ENCODE peak calls at places on chromosome 21, in five cellular contexts. G is heart right ventricle, M is sigmoid colon, W is lung, F is vagina. Y is an unnamed sample. For H3K27me3, the result is how much of the 10 kb centered on the place peaks cover.

GRCh38 chr21:23899561-23899960 is 1707.7 kb downstream of the MRPL39 start:
- DNase-seq in M (no peak), W (no peak), G (no peak), F (no peak), Y (no peak)

GRCh38 chr21:37408464-37409193 is 42.1 kb downstream of the DYRK1A start:
- DNase-seq in M (no peak), F (no peak), W (no peak), G (no peak), Y (no peak)

GRCh38 chr21:36908260-36908908 is 58.1 kb downstream of the HLCS start:
- DNase-seq in F (no peak), G (no peak), M (no peak), W (no peak), Y (no peak)

GRCh38 chr21:27578741-27579265 is 611.9 kb upstream of the ADAMTS5 start:
- DNase-seq in F (no peak), M (no peak), G (no peak), W (no peak), Y (no peak)

GRCh38 chr21:33299181-33299752 is 25.5 kb upstream of the IFNAR1 start:
- DNase-seq in G (no peak), W (no peak), F (no peak), M (no peak), Y (no peak)

GRCh38 chr21:30233228-30233627 is 17.3 kb upstream of the CLDN8 start:
- DNase-seq in M (no peak), W (no peak), F (no peak), G (no peak), Y (no peak)

GRCh38 chr21:31218830-31219608 is 125.0 kb downstream of the TIAM1 start:
- DNase-seq in F (peak), M (no peak), W (peak), G (peak), Y (no peak)

GRCh38 chr21:38669186-38669585 is 136.5 kb upstream of the ETS2 start:
- DNase-seq in M (no peak), F (no peak), W (no peak), G (no peak), Y (no peak)

GRCh38 chr21:39313042-39313456 is 383 bp downstream of the BRWD1 start:
- DNase-seq in M (peak), G (peak), F (no peak), W (peak), Y (peak)

GRCh38 chr21:32386195-32386870 is 6.5 kb downstream of the URB1 start:
- DNase-seq in G (peak), M (no peak), F (no peak), W (no peak), Y (no peak)

GRCh38 chr21:32516729-32517649 is 68.3 kb downstream of the TCP10L start:
- DNase-seq in M (peak), G (no peak), W (no peak), F (peak), Y (no peak)

GRCh38 chr21:37073417-37074194 is 552 bp downstream of the TTC3 start:
- DNase-seq in M (peak), G (peak), F (peak), W (peak), Y (peak)

GRCh38 chr21:35198004-35198403 is 148.9 kb upstream of the RUNX1 start:
- DNase-seq in F (no peak), W (no peak), M (no peak), G (peak), Y (no peak)

GRCh38 chr21:40634141-40634540 is 212.8 kb downstream of the DSCAM start:
- DNase-seq in F (no peak), W (no peak), G (no peak), M (no peak), Y (no peak)

GRCh38 chr21:45309541-45310381 is 22.1 kb upstream of the POFUT2 start:
- DNase-seq in F (no peak), M (peak), G (no peak), W (no peak), Y (no peak)

GRCh38 chr21:45309069-45309521 is 21.4 kb upstream of the POFUT2 start:
- DNase-seq in W (no peak), M (peak), G (peak), F (no peak), Y (peak)

GRCh38 chr21:45306453-45306831 is 18.7 kb upstream of the POFUT2 start:
- DNase-seq in W (no peak), G (no peak), M (peak), F (no peak), Y (no peak)

GRCh38 chr21:45306832-45307571 is 19.3 kb upstream of the POFUT2 start:
- DNase-seq in G (peak), W (peak), M (peak), F (no peak), Y (no peak)

GRCh38 chr21:45308211-45309068 is 20.7 kb upstream of the POFUT2 start:
- DNase-seq in W (no peak), F (no peak), M (peak), G (no peak), Y (no peak)
- H3K27ac ChIP-seq in W (no peak), F (peak), M (peak), G (peak), Y (peak)

DNA sequence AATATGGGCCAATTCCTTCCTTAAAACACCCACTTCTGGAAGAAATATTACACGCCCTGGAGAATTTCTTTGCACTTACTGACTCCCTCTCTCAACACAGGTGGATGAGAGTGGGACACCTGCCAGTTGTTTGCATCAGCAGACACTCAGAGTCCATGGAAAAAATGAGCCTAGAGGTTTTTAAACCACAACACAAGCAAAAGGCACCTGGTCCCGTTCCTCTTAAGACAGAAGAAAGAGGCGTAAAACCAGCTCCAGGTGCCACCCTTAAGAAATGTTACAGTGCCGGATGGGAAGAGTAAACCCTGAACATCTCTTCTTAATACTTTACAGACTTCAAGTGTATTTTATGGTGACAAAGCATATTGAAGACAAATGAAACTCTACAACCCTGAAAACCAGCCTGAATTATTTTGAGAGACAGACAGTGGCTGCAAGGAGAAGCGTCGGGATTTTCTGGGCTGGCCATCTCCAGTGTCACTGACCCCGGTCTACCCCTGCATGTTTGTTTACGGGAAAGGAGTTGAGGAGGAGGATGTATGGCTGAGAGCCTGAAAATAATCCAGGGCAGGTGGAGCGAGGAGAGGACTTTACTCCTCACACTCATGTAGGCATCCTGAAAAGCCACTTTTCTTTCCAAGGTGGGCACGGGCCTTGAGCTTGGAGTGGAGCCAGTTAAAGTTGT is 7.8 kb upstream of the RIPK4 start:
- DNase-seq in F (no peak), M (no peak), G (no peak), W (peak), Y (no peak)
- H3K27me3 ChIP-seq in F (under half), M (under half), G (half or more), W (under half), Y (under half)

GRCh38 chr21:21973806-21974205 is 975.6 kb downstream of the NCAM2 start:
- DNase-seq in F (no peak), G (no peak), M (no peak), W (no peak), Y (no peak)
- TF ChIP-seq CTCF in F (no peak), G (no peak), M (no peak), W (no peak), Y (no peak)

GRCh38 chr21:46604975-46605758 is at the start of gene S100B:
- DNase-seq in W (no peak), M (peak), F (no peak), G (no peak), Y (no peak)
- H3K27ac ChIP-seq in W (no peak), M (peak), F (no peak), G (peak), Y (no peak)

GRCh38 chr21:44703731-44704635 is 7.0 kb downstream of the KRTAP10-12 start:
- DNase-seq in W (no peak), M (no peak), F (peak), G (no peak), Y (no peak)
- H3K27me3 ChIP-seq in W (under half), M (half or more), F (under half), G (half or more), Y (under half)

GRCh38 chr21:25887646-25888321 is 153.0 kb downstream of the GABPA start:
- DNase-seq in M (no peak), G (no peak), F (no peak), W (no peak), Y (no peak)

GRCh38 chr21:25888711-25889110 is 153.9 kb downstream of the GABPA start:
- DNase-seq in M (no peak), G (no peak), W (no peak), F (no peak), Y (no peak)

GRCh38 chr21:25885405-25885804 is 150.6 kb downstream of the GABPA start:
- DNase-seq in W (no peak), G (no peak), M (no peak), F (no peak), Y (no peak)

GRCh38 chr21:25885880-25886279 is 151.1 kb downstream of the GABPA start:
- DNase-seq in M (no peak), G (no peak), F (no peak), W (no peak), Y (no peak)

DNA sequence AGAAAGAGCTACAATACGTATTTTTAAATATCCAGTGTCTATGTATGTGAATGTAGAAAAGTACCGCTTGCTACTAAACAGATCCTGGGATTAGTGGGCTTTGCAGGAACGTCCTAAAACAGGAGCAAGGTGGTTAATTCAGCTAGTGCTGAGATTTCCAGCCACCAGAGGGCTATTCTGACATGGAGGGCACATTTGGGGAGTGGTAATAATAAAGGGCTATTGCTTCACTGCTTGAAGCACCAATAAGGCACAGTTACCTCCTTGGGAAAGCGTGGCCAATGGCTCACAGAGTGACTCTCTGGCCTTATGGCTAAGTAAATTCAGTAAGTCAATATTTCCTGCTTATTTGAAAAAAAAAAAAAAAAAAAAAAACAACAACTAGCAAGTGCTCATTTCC is 152.4 kb downstream of the GABPA start:
- DNase-seq in F (no peak), G (no peak), M (no peak), W (no peak), Y (no peak)
- TF ChIP-seq CTCF in F (no peak), G (no peak), M (no peak), W (no peak), Y (no peak)

DNA sequence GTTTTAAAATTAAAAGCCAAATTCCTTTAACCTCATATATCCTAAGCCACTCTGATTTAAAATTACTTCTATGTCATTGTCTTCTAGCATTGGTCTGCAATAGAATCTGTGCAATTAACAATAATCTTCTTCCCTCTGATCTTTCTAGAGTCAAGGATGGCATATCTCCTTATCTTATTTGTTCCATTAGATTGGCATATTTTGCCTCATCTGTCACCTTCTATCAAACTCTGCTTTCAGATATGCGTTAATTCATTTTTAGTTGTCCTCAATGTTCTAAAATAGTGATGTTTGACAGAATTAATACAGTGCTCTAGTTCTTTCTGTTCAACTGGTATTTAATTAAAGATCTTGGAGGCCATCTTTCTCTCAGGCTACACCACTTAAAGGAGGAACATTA is 3.1 kb downstream of the NRIP1 start:
- DNase-seq in M (no peak), W (no peak), G (no peak), F (no peak), Y (no peak)
- H3K27ac ChIP-seq in M (no peak), W (peak), G (no peak), F (peak), Y (no peak)

GRCh38 chr21:44921928-44922327 is 1.2 kb upstream of the ITGB2 start:
- DNase-seq in G (no peak), F (no peak), W (no peak), M (no peak), Y (no peak)
- H3K27me3 ChIP-seq in G (under half), F (under half), W (under half), M (under half), Y (under half)

GRCh38 chr21:28991861-28992525 is 684 bp downstream of the LTN1 start:
- DNase-seq in W (no peak), M (no peak), G (no peak), F (no peak), Y (no peak)

GRCh38 chr21:28993293-28993629 is 584 bp upstream of the LTN1 start:
- DNase-seq in W (no peak), M (no peak), G (no peak), F (no peak), Y (no peak)

DNA sequence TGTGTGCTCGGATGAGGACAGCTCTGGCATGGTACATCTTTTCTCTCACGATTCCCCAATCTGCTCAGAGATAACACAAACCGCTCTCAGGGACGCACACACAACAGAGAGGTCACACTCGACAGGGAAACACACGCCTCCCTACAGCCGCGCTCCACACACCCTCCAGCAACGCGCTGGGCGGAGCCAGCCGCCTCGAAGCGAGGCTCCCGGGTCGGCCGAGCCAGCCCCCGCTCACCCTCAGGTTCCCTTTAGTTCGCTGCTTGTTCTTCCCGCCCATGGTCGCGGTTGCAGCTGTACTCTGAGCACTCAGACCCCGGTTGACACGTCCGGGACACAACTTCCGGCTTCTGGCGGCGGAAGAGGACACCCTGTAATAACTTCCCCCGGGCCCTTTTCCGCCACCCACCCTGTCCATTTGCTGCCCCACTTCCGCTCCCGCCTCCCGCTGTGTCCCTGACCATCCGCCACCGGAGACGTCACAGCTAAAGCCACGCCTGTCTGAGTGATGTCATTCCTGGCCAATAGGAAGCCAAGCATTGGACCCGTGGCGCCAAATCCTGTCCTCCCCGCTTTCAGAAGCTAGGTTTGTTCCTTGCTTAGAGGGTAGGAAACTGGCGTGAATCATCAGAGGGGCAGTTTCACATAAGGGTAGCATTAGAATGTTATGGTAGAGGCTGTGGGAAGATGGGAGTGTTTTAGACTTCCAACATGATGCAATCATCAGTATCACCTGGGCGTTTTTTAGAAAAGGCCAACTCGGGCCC is at the start of gene LTN1:
- DNase-seq in M (peak), F (peak), W (peak), G (peak), Y (peak)
- TF ChIP-seq CTCF in M (no peak), F (no peak), W (no peak), G (no peak), Y (no peak)

DNA sequence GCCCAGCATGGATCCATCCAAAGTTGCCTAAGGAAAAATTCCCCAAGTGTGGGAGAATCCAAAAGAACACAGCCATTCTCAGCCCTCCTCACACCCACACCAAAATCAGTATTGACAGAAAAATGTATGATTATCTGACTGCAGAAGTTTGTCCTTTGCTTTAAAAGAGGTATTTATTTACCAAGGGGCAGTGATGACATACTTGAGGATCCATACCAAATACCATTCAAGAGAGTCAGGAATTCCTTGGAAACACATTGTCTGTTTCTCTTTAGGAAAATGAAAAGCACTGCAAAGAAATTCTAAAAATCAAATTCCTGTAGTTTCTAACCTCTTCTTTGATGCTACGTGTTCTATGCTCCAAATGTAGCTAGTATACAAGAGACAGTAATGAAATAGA is 509.6 kb upstream of the CXADR start:
- DNase-seq in W (no peak), G (no peak), F (no peak), M (no peak), Y (no peak)
- H3K27ac ChIP-seq in W (no peak), G (no peak), F (peak), M (no peak), Y (no peak)

Y was measured in pancreas.